ENCODE peak calls at places on chromosomes 11 and 22, in four cellular contexts. C is iPS DF 6.9, N is kidney, D is prostate gland. T is an unnamed sample.

GRCh38 chr22:44143117-44143495 is 37.6 kb upstream of the PARVG start:
- DNase-seq in D (no peak), N (no peak), C (no peak), T (no peak)

GRCh38 chr11:60950933-60951610 is 904 bp downstream of the SLC15A3 start:
- DNase-seq in N (peak; percentile 82), C (no peak), D (no peak), T (peak; percentile 21)

GRCh38 chr11:65013692-65014145 is 241 bp upstream of the ARL2 start:
- DNase-seq in C (peak; percentile 84), N (peak; percentile 97), D (peak; percentile 88), T (peak; percentile 93)

GRCh38 chr11:2015044-2015443 is 17.4 kb upstream of the H19 start:
- DNase-seq in N (no peak), D (no peak), C (no peak), T (no peak)

GRCh38 chr11:112100457-112100856 is 13.8 kb downstream of the SDHD start:
- DNase-seq in C (no peak), N (no peak), D (no peak), T (peak; percentile 73)

GRCh38 chr22:35582861-35583670 is 34.1 kb downstream of the MB start:
- DNase-seq in N (peak; percentile 66), D (peak; percentile 58), C (no peak), T (peak; percentile 67)

GRCh38 chr11:128294001-128294684 is 293.2 kb downstream of the ETS1 start:
- DNase-seq in C (no peak), D (no peak), N (peak; percentile 76), T (peak; percentile 57)

GRCh38 chr11:7892059-7892699 is 38.9 kb downstream of the OR10A6 start:
- DNase-seq in N (no peak), C (no peak), D (no peak), T (peak; percentile 25)

GRCh38 chr11:125390949-125391348 is 105.1 kb downstream of the FEZ1 start:
- DNase-seq in C (no peak), N (no peak), D (no peak), T (peak; percentile 35)

GRCh38 chr11:123654566-123655081 is at the start of gene SCN3B:
- DNase-seq in N (peak; percentile 91), D (peak; percentile 61), C (peak; percentile 48), T (peak; percentile 68)

GRCh38 chr11:60939301-60939700 is 12.7 kb downstream of the SLC15A3 start:
- DNase-seq in D (no peak), N (no peak), C (no peak), T (no peak)

GRCh38 chr22:20117656-20118571 is 888 bp upstream of the TRMT2A start:
- DNase-seq in D (no peak), N (peak; percentile 88), C (no peak), T (peak; percentile 48)

GRCh38 chr11:14672635-14673034 is 29.0 kb downstream of the PDE3B start:
- DNase-seq in D (no peak), N (no peak), C (no peak), T (peak; percentile 26)

GRCh38 chr11:48116843-48117242 is 99.8 kb upstream of the OR4B1 start:
- DNase-seq in D (no peak), N (no peak), C (no peak), T (peak; percentile 27)

GRCh38 chr22:44683237-44683636 is 18.8 kb upstream of the PRR5 start:
- DNase-seq in D (no peak), C (no peak), N (no peak), T (no peak)

GRCh38 chr11:93249437-93250210 is 51.8 kb upstream of the SLC36A4 start:
- DNase-seq in C (no peak), N (no peak), D (no peak), T (no peak)

GRCh38 chr22:32698926-32699619 is 102.4 kb upstream of the TIMP3 start:
- DNase-seq in N (peak; percentile 63), C (no peak), D (no peak), T (no peak)

GRCh38 chr22:43393132-43393844 is 18.5 kb upstream of the MPPED1 start:
- DNase-seq in N (no peak), C (no peak), D (no peak), T (no peak)

GRCh38 chr22:35777335-35777975 is 59.8 kb downstream of the APOL5 start:
- DNase-seq in D (no peak), N (no peak), C (no peak), T (peak; percentile 83)

GRCh38 chr11:34978236-34979191 is 62.1 kb downstream of the PDHX start:
- DNase-seq in C (no peak), N (no peak), D (no peak), T (peak; percentile 42)

GRCh38 chr22:27445876-27446275 is 355.7 kb downstream of the MN1 start:
- DNase-seq in D (no peak), C (no peak), N (peak; percentile 84), T (peak; percentile 22)

GRCh38 chr11:118180300-118180703 is 3.9 kb upstream of the SCN2B start:
- DNase-seq in D (peak; percentile 37), C (no peak), N (no peak), T (no peak)

GRCh38 chr11:72216638-72217037 is at the start of gene FOLR2:
- DNase-seq in N (no peak), D (no peak), C (no peak), T (no peak)

GRCh38 chr22:43188829-43189545 is 2.1 kb upstream of the TTLL12 start:
- DNase-seq in N (peak; percentile 68), D (no peak), C (no peak), T (peak; percentile 25)

GRCh38 chr22:39503590-39503989 is 1.5 kb downstream of the MIEF1 start:
- DNase-seq in D (no peak), C (no peak), N (no peak), T (no peak)

GRCh38 chr22:44799077-44799931 is 46.9 kb downstream of the ARHGAP8 start:
- DNase-seq in N (peak; percentile 51), D (no peak), C (no peak), T (no peak)

GRCh38 chr11:133047036-133047800 is 485.1 kb downstream of the OPCML start:
- DNase-seq in D (no peak), N (no peak), C (no peak), T (no peak)

GRCh38 chr22:25745341-25746011 is 3.5 kb downstream of the MYO18B start:
- DNase-seq in N (no peak), D (no peak), C (no peak), T (peak; percentile 47)

GRCh38 chr11:10351768-10352641 is 47.1 kb downstream of the ADM start:
- DNase-seq in N (no peak), D (no peak), C (peak; percentile 97), T (peak; percentile 97)

GRCh38 chr11:73989156-73989555 is 6.5 kb upstream of the UCP2 start:
- DNase-seq in N (no peak), D (no peak), C (no peak), T (no peak)

GRCh38 chr11:66556086-66556485 is 9.4 kb downstream of the ACTN3 start:
- DNase-seq in D (no peak), C (no peak), N (no peak), T (no peak)

GRCh38 chr11:86246293-86246675 is 1.7 kb downstream of the EED start:
- DNase-seq in C (no peak), D (no peak), N (no peak), T (no peak)

GRCh38 chr11:42812960-42813359 is 498.8 kb upstream of the API5 start:
- DNase-seq in C (no peak), N (no peak), D (no peak), T (no peak)

GRCh38 chr11:120894207-120894989 is 129.5 kb upstream of the TBCEL start:
- DNase-seq in C (no peak), D (peak; percentile 51), N (no peak), T (no peak)

GRCh38 chr22:24951942-24952836 is at the start of gene KIAA1671:
- DNase-seq in C (peak; percentile 88), D (peak; percentile 84), N (peak; percentile 95), T (peak; percentile 77)

GRCh38 chr22:32648486-32648885 is 153.0 kb upstream of the TIMP3 start:
- DNase-seq in N (no peak), C (no peak), D (no peak), T (no peak)

GRCh38 chr11:111403021-111403725 is 24.1 kb upstream of the POU2AF1 start:
- DNase-seq in C (no peak), N (no peak), D (no peak), T (no peak)

GRCh38 chr22:43848366-43849171 is 13.7 kb downstream of the SULT4A1 start:
- DNase-seq in D (no peak), C (no peak), N (peak; percentile 57), T (no peak)

DNA sequence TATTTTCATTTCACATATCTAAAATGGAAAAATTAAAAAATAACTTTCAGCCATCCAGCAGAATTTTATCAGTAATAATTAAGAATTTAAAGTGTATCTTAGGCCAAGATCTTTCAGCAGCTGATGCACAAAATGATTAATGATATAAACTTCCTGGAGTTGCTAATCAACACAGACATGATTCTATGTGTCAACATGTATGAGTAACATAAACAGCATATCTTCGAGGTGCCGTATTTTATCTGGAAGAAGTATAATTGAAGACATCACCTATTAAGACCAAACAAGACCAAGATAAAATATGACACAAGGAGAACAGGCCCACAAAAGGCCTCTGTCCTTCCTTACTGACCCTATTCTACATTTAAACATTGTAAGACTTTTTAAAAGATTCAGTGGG is 45.2 kb downstream of the SLC5A12 start:
- DNase-seq in D (no peak), C (no peak), N (no peak), T (peak; percentile 4)
- H3K4me3 ChIP-seq in D (no peak overlapping the region), C (no peak overlapping the region), N (no peak overlapping the region), T (no peak overlapping the region)

GRCh38 chr11:68933605-68934320 is 30.1 kb downstream of the IGHMBP2 start:
- DNase-seq in N (peak; percentile 58), C (no peak), D (no peak), T (no peak)
- H3K4me1 ChIP-seq in N (no peaks in the 10 kb centered on the region), C (no peaks in the 10 kb centered on the region), D (no peaks in the 10 kb centered on the region), T (peaks cover 2% of the 10 kb centered on the region)

GRCh38 chr11:12008790-12009616 is 577 bp upstream of the DKK3 start:
- DNase-seq in C (no peak), D (no peak), N (no peak), T (peak; percentile 74)
- H3K4me3 ChIP-seq in C (peak overlapping the region; percentile 57), D (peak overlapping the region; percentile 39), N (peak overlapping the region; percentile 58), T (peak overlapping the region; percentile 89)

GRCh38 chr22:46749682-46750529 is 11.9 kb upstream of the CERK start:
- DNase-seq in C (no peak), D (no peak), N (peak; percentile 68), T (no peak)
- H3K4me1 ChIP-seq in C (no peaks in the 10 kb centered on the region), D (no peaks in the 10 kb centered on the region), N (peaks cover 37% of the 10 kb centered on the region), T (peaks cover 30% of the 10 kb centered on the region)

DNA sequence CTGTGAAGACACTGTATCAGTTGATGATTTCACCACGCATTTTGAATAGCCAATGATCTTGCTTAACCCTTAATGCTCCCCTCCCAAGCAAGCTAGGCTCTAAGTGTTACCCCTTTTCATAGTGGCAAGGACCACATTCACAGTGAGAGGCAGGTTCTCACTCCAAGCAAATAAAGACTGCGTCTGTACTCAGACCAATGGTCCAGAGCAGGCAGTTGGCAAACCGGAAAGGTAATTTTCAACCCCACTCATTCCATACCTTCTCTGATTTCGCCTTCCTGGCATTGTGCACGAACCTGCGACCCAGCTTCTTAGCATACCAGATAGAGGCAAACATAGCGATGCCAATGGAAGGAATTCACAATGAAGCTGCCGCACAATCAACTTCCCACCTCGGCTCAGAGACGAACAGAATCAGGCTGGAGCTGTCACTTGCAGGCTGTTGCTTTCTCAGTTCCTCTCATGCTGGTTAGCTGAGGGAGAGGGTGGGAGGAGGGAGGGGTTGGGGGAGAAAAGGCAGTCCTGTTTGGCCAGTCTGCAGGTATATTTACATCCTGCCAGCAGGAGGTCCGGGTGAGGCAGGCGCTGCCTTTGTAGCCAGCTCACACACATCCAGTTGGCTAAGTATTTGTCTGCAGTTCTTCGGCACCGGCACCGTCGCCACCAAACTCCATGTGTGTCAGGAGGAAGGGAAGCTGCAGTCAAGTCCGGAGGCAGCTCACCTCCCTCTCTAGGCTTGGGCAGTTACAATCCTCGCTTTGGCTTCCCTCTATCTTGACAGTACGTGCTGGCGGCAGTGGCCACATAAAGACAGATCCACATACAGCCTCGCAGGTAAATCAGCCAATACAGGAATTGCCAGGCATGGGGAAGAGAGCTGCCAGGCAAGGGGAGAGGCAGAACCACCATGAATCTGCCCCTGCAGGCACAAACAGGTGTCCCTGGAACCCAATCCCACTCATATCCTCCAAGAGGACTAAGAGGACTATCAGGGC is 1151.3 kb upstream of the CCDC90B start:
- DNase-seq in C (peak; percentile 70), D (peak; percentile 43), N (peak; percentile 73), T (no peak)
- H3K4me3 ChIP-seq in C (peak overlapping the region; percentile 18), D (peak overlapping the region; percentile 16), N (peak overlapping the region; percentile 18), T (peak overlapping the region; percentile 66)

T was measured in mesenchymal stem cell.